ENCODE peak calls at places on chromosomes 13 and 19, in five cellular contexts. I is SK-N-SH, F is GM12878, L is K562, M is GM12892. S is an unnamed sample.
A peak's percentile ranks its signal among the peaks of the same experiment; 100 is the strongest.

GRCh38 chr13:105087941-105088340 is 1447.5 kb downstream of the EFNB2 start:
- DNase-seq in I (no peak), F (no peak), L (no peak), M (no peak), S (no peak)

GRCh38 chr19:35106291-35106583 is 9.4 kb upstream of the FXYD3 start:
- DNase-seq in I (no peak), F (no peak), L (no peak), M (no peak), S (no peak)

GRCh38 chr19:42421591-42422031 is 5.6 kb downstream of the LIPE start:
- DNase-seq in I (no peak), F (no peak), L (no peak), M (no peak), S (no peak)

GRCh38 chr13:32881792-32882175 is 134.4 kb upstream of the KL start:
- DNase-seq in I (no peak), F (no peak), L (no peak), M (no peak), S (no peak)

GRCh38 chr19:12867120-12868099 is 13.8 kb downstream of the DNASE2 start:
- DNase-seq in I (peak; percentile 84), F (peak; percentile 31), L (peak; percentile 92), M (peak; percentile 96), S (peak; percentile 96)

GRCh38 chr13:51773515-51773914 is 30.4 kb downstream of the DHRS12 start:
- DNase-seq in I (no peak), F (no peak), L (no peak), M (no peak), S (no peak)

GRCh38 chr19:38736036-38736412 is 8.2 kb downstream of the CAPN12 start:
- DNase-seq in I (peak; percentile 77), F (no peak), L (peak; percentile 73), M (peak; percentile 66), S (no peak)

GRCh38 chr13:67643656-67644055 is 413.5 kb upstream of the PCDH9 start:
- DNase-seq in I (no peak), F (no peak), L (no peak), M (no peak), S (no peak)

GRCh38 chr19:2774083-2774679 is 8.9 kb downstream of the SGTA start:
- DNase-seq in I (no peak), F (no peak), L (no peak), M (no peak), S (no peak)

GRCh38 chr19:58001895-58002369 is 688 bp downstream of the ZNF606 start:
- DNase-seq in I (peak; percentile 33), F (no peak), L (no peak), M (no peak), S (no peak)

GRCh38 chr19:4589579-4590410 is 30.3 kb upstream of the SEMA6B start:
- DNase-seq in I (peak; percentile 74), F (no peak), L (peak; percentile 71), M (no peak), S (peak; percentile 57)

GRCh38 chr19:3054972-3055740 is 7.1 kb downstream of the TLE5 start:
- DNase-seq in I (no peak), F (no peak), L (peak; percentile 17), M (no peak), S (no peak)

GRCh38 chr13:102774210-102774560 is 599 bp upstream of the TEX30 start:
- DNase-seq in I (no peak), F (no peak), L (peak; percentile 4), M (no peak), S (no peak)

GRCh38 chr19:29501816-29502580 is 23.8 kb upstream of the VSTM2B start:
- DNase-seq in I (no peak), F (no peak), L (no peak), M (no peak), S (no peak)

GRCh38 chr19:58544591-58545285 is 874 bp downstream of the TRIM28 start:
- DNase-seq in I (peak; percentile 96), F (no peak), L (peak; percentile 89), M (peak; percentile 97), S (no peak)

GRCh38 chr19:8254286-8255001 is 45.3 kb downstream of the CERS4 start:
- DNase-seq in I (no peak), F (no peak), L (no peak), M (no peak), S (no peak)

GRCh38 chr13:48596128-48596429 is 57.6 kb upstream of the CYSLTR2 start:
- DNase-seq in I (no peak), F (no peak), L (no peak), M (no peak), S (no peak)

GRCh38 chr13:26605845-26606244 is 48.4 kb downstream of the WASF3 start:
- DNase-seq in I (no peak), F (no peak), L (peak; percentile 7), M (no peak), S (no peak)

GRCh38 chr13:50732712-50733111 is 110.8 kb downstream of the DLEU7 start:
- DNase-seq in I (peak; percentile 46), F (no peak), L (no peak), M (no peak), S (no peak)

GRCh38 chr19:38389101-38389925 is 816 bp downstream of the SPRED3 start:
- DNase-seq in I (peak; percentile 80), F (no peak), L (no peak), M (no peak), S (peak; percentile 54)

GRCh38 chr19:7138402-7138801 is 68.9 kb downstream of the ZNF557 start:
- DNase-seq in I (no peak), F (no peak), L (no peak), M (no peak), S (no peak)

DNA sequence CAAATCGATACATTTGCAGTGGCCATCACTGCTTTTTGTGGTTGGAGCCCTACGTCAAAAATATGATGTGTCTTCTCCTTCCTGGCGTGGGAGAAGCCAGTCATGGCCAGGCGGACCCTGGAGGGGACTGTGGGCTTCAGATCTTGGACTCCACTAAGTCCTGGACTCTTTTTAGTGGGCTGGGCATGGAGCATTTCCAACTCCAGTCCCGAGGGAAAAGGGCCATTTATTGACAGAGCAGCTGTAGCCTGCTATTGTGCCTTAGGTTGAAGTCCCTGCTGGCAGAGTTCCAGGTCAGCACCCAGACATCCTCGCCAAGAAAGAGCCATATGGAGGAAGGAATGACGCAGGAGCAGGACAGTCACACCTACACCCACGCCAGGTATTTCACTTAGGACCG is 179.2 kb upstream of the ZNF507 start:
- DNase-seq in I (no peak), F (no peak), L (no peak), M (no peak), S (no peak)
- TF ChIP-seq TAF1 in I (no peak), F (no peak), L (no peak), M (no peak), S (no peak)

GRCh38 chr19:54462713-54463530 is 656 bp downstream of the LENG9 start:
- DNase-seq in I (peak; percentile 57), F (no peak), L (peak; percentile 42), M (no peak), S (no peak)
- TF ChIP-seq TAF1 in I (no peak), F (no peak), L (no peak), M (no peak), S (peak; percentile 60)

DNA sequence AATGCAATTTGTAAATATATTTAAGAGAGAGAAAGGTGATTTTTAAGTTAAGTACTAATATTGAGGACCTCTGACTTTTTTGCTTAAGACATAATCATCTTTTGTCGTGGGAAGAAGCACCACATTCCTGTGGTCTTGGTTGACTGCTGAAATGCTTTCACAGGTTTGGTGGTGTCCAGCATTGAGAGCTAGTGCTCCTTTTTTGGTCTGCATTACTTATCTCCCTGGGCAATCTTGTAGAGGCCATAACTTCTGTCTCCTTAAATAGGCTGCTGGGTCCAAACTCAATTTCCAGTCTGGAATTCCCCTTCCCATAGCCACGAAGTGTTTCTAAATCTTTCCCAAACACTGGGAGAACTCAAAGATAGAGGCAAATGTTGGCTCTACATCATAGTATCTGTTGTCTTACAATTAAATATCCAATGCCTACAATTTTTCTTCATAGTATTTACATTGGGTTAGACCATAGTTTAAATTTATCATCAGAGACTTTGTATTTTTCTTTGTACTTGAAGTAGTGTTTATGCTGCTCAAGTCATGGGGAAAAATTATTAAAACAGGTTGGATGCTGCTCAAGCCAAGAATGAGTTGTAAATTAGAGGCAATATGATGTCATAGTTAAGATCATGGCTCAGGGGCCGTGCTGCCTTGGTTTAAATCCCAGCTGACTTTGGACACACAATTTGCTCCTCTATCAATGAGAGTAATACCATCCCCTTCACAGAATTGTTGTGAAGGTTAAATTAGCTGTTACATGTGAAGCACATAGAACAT is 105.6 kb downstream of the POSTN start:
- DNase-seq in I (no peak), F (no peak), L (no peak), M (no peak), S (no peak)
- TF ChIP-seq TAF1 in I (no peak), F (no peak), L (no peak), M (no peak), S (no peak)

DNA sequence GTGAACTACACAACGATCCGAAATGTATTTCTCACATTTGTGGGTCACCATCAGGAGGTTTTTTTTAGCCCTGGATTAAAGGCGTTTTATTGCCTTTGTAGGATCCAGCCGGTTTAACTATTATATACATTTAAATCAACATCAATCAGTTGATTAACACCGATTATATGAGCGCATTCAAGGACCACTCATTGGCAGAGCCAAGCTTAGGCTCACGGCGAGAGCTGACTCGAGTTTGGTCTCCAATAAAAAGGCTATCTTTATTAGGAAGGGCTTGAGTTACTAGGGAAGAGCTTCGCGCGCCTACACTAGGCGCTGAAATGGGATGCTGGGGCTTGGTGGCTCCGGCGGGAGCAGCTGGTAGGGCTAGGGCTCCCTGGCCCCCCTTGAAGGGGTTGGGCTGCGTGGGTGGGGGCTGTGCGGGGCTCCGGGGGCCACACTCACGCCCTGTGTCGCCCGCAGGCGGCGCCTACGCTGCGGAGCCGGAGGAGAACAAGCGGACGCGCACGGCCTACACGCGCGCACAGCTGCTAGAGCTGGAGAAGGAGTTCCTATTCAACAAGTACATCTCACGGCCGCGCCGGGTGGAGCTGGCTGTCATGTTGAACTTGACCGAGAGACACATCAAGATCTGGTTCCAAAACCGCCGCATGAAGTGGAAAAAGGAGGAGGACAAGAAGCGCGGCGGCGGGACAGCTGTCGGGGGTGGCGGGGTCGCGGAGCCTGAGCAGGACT is 4.2 kb downstream of the PDX1 start:
- DNase-seq in I (no peak), F (no peak), L (no peak), M (peak; percentile 7), S (no peak)
- TF ChIP-seq TAF1 in I (no peak), F (no peak), L (no peak), M (no peak), S (no peak)

DNA sequence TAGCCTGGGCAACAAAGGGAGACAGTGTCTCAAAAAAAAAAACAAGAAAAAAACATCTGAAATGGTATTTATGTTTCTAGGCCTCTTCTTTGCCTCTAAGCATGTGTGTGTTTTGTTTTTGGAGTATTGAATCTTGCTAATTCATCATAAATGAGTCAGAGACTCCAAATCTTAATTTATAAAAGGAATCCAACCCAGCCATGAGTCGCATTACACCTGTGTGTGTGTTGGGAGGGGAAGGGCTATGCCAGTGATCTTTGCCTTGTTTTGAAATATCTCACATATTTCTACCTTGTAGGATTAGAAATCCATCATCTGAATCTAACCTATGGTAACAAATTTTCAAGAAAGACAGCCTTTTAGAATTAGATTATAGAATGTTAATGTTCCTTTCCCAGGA is 4.0 kb downstream of the ZNF331 start:
- DNase-seq in I (no peak), F (no peak), L (no peak), M (no peak), S (no peak)
- TF ChIP-seq TAF1 in I (no peak), F (no peak), L (no peak), M (no peak), S (no peak)

DNA sequence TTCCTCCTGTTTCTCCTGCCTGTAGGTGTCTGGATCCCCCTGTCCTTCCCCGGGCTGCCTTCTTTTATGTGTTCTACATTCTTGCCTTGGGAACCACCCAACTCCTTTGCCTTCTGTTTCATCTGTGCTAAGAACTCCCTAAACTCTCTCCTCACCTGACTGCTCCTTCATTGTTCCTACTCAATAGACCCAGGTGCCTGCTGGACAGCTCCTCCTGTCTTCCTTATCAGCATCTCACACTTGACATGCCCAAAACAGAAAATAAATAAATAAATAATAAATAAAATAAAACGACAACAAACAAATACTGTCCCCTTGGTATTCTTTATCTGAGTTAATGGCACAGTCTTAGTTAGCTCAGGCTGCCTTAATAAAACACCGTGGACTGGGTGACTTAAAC is 200.2 kb upstream of the IPO5 start:
- DNase-seq in I (no peak), F (no peak), L (no peak), M (no peak), S (no peak)
- TF ChIP-seq TAF1 in I (no peak), F (no peak), L (no peak), M (no peak), S (no peak)